ENCODE peak calls at places on chromosomes 16 and 17, in eight cellular contexts. One of them, this sample, is unnamed. For H3K4me1, the result is how much of the 10 kb centered on the place peaks cover.

GRCh38 chr16:80614908-80615696 is 74.3 kb downstream of the DYNLRB2 start:
- DNase-seq in effector memory CD4-positive, alpha-beta T cell: no peak
- DNase-seq in pancreas: no peak
- DNase-seq in cardiac muscle cell: peak
- DNase-seq in CD8-positive, alpha-beta T cell: no peak
- DNase-seq in lung: no peak
- DNase-seq in SK-N-SH: no peak
- DNase-seq in A549: peak
- DNase-seq in this sample: peak

GRCh38 chr16:20904507-20905079 is 4.0 kb downstream of the LYRM1 start:
- DNase-seq in lung: no peak
- DNase-seq in effector memory CD4-positive, alpha-beta T cell: no peak
- DNase-seq in A549: no peak
- DNase-seq in pancreas: peak
- DNase-seq in SK-N-SH: no peak
- DNase-seq in cardiac muscle cell: peak
- DNase-seq in CD8-positive, alpha-beta T cell: no peak
- DNase-seq in this sample: no peak

GRCh38 chr16:48531011-48531962 is 78.7 kb downstream of the N4BP1 start:
- DNase-seq in SK-N-SH: peak
- DNase-seq in cardiac muscle cell: peak
- DNase-seq in lung: no peak
- DNase-seq in pancreas: no peak
- DNase-seq in effector memory CD4-positive, alpha-beta T cell: no peak
- DNase-seq in CD8-positive, alpha-beta T cell: no peak
- DNase-seq in A549: no peak
- DNase-seq in this sample: peak

GRCh38 chr17:28151001-28151400 is 108.5 kb downstream of the NLK start:
- DNase-seq in effector memory CD4-positive, alpha-beta T cell: no peak
- DNase-seq in A549: no peak
- DNase-seq in lung: no peak
- DNase-seq in cardiac muscle cell: no peak
- DNase-seq in SK-N-SH: peak
- DNase-seq in CD8-positive, alpha-beta T cell: no peak
- DNase-seq in pancreas: no peak
- DNase-seq in this sample: no peak

GRCh38 chr17:1505586-1505985 is 10.8 kb downstream of the INPP5K start:
- DNase-seq in pancreas: no peak
- DNase-seq in CD8-positive, alpha-beta T cell: no peak
- DNase-seq in A549: no peak
- DNase-seq in lung: no peak
- DNase-seq in effector memory CD4-positive, alpha-beta T cell: no peak
- DNase-seq in cardiac muscle cell: no peak
- DNase-seq in SK-N-SH: no peak
- DNase-seq in this sample: no peak

GRCh38 chr16:24070851-24071250 is 185.3 kb upstream of the CACNG3 start:
- DNase-seq in lung: no peak
- DNase-seq in effector memory CD4-positive, alpha-beta T cell: no peak
- DNase-seq in pancreas: no peak
- DNase-seq in CD8-positive, alpha-beta T cell: no peak
- DNase-seq in SK-N-SH: peak
- DNase-seq in cardiac muscle cell: peak
- DNase-seq in A549: peak
- DNase-seq in this sample: peak

GRCh38 chr17:75404739-75405364 is 626 bp downstream of the GRB2 start:
- DNase-seq in SK-N-SH: peak
- DNase-seq in A549: peak
- DNase-seq in pancreas: peak
- DNase-seq in lung: peak
- DNase-seq in CD8-positive, alpha-beta T cell: peak
- DNase-seq in effector memory CD4-positive, alpha-beta T cell: peak
- DNase-seq in cardiac muscle cell: peak
- DNase-seq in this sample: peak

GRCh38 chr16:47920709-47921108 is 235.1 kb downstream of the ABCC12 start:
- DNase-seq in CD8-positive, alpha-beta T cell: no peak
- DNase-seq in pancreas: no peak
- DNase-seq in effector memory CD4-positive, alpha-beta T cell: no peak
- DNase-seq in lung: no peak
- DNase-seq in cardiac muscle cell: no peak
- DNase-seq in SK-N-SH: no peak
- DNase-seq in A549: peak
- DNase-seq in this sample: no peak

GRCh38 chr16:72099377-72099818 is 5.8 kb downstream of the DHX38 start:
- DNase-seq in CD8-positive, alpha-beta T cell: peak
- DNase-seq in A549: peak
- DNase-seq in SK-N-SH: peak
- DNase-seq in pancreas: no peak
- DNase-seq in effector memory CD4-positive, alpha-beta T cell: no peak
- DNase-seq in lung: peak
- DNase-seq in cardiac muscle cell: peak
- DNase-seq in this sample: peak

GRCh38 chr17:73594025-73594424 is 50.2 kb downstream of the SDK2 start:
- DNase-seq in A549: no peak
- DNase-seq in cardiac muscle cell: no peak
- DNase-seq in effector memory CD4-positive, alpha-beta T cell: no peak
- DNase-seq in CD8-positive, alpha-beta T cell: no peak
- DNase-seq in pancreas: no peak
- DNase-seq in SK-N-SH: no peak
- DNase-seq in lung: no peak
- DNase-seq in this sample: peak

GRCh38 chr17:73593249-73593965 is 50.8 kb downstream of the SDK2 start:
- DNase-seq in effector memory CD4-positive, alpha-beta T cell: no peak
- DNase-seq in lung: no peak
- DNase-seq in CD8-positive, alpha-beta T cell: no peak
- DNase-seq in SK-N-SH: no peak
- DNase-seq in pancreas: no peak
- DNase-seq in A549: no peak
- DNase-seq in cardiac muscle cell: no peak
- DNase-seq in this sample: no peak

GRCh38 chr17:73595068-73595865 is 49.0 kb downstream of the SDK2 start:
- DNase-seq in CD8-positive, alpha-beta T cell: no peak
- DNase-seq in A549: peak
- DNase-seq in effector memory CD4-positive, alpha-beta T cell: no peak
- DNase-seq in cardiac muscle cell: peak
- DNase-seq in SK-N-SH: peak
- DNase-seq in pancreas: no peak
- DNase-seq in lung: peak
- DNase-seq in this sample: peak

GRCh38 chr17:73595931-73596330 is 48.3 kb downstream of the SDK2 start:
- DNase-seq in cardiac muscle cell: no peak
- DNase-seq in SK-N-SH: no peak
- DNase-seq in CD8-positive, alpha-beta T cell: no peak
- DNase-seq in effector memory CD4-positive, alpha-beta T cell: no peak
- DNase-seq in pancreas: no peak
- DNase-seq in A549: no peak
- DNase-seq in lung: no peak
- DNase-seq in this sample: no peak

GRCh38 chr17:73594598-73594997 is 49.6 kb downstream of the SDK2 start:
- DNase-seq in A549: no peak
- DNase-seq in lung: no peak
- DNase-seq in pancreas: no peak
- DNase-seq in CD8-positive, alpha-beta T cell: no peak
- DNase-seq in effector memory CD4-positive, alpha-beta T cell: no peak
- DNase-seq in cardiac muscle cell: no peak
- DNase-seq in SK-N-SH: no peak
- DNase-seq in this sample: no peak
- H3K4me3 ChIP-seq in A549: no peak
- H3K4me3 ChIP-seq in lung: no peak
- H3K4me3 ChIP-seq in pancreas: no peak
- H3K4me3 ChIP-seq in CD8-positive, alpha-beta T cell: no peak
- H3K4me3 ChIP-seq in effector memory CD4-positive, alpha-beta T cell: no peak
- H3K4me3 ChIP-seq in cardiac muscle cell: no peak
- H3K4me3 ChIP-seq in SK-N-SH: no peak
- H3K4me3 ChIP-seq in this sample: no peak

GRCh38 chr16:14629919-14630619 is at the start of gene PARN:
- DNase-seq in lung: peak
- DNase-seq in A549: peak
- DNase-seq in effector memory CD4-positive, alpha-beta T cell: peak
- DNase-seq in pancreas: peak
- DNase-seq in SK-N-SH: peak
- DNase-seq in cardiac muscle cell: peak
- DNase-seq in CD8-positive, alpha-beta T cell: peak
- DNase-seq in this sample: peak

GRCh38 chr16:14627088-14627487 is 3.0 kb downstream of the PARN start:
- DNase-seq in SK-N-SH: no peak
- DNase-seq in lung: no peak
- DNase-seq in CD8-positive, alpha-beta T cell: no peak
- DNase-seq in pancreas: no peak
- DNase-seq in A549: no peak
- DNase-seq in effector memory CD4-positive, alpha-beta T cell: no peak
- DNase-seq in cardiac muscle cell: no peak
- DNase-seq in this sample: no peak

GRCh38 chr16:14628806-14629611 is 1.1 kb downstream of the PARN start:
- DNase-seq in A549: no peak
- DNase-seq in SK-N-SH: peak
- DNase-seq in cardiac muscle cell: peak
- DNase-seq in effector memory CD4-positive, alpha-beta T cell: no peak
- DNase-seq in pancreas: no peak
- DNase-seq in lung: no peak
- DNase-seq in CD8-positive, alpha-beta T cell: no peak
- DNase-seq in this sample: no peak

GRCh38 chr16:14632693-14633569 is at the start of gene BFAR:
- DNase-seq in pancreas: peak
- DNase-seq in CD8-positive, alpha-beta T cell: peak
- DNase-seq in A549: peak
- DNase-seq in effector memory CD4-positive, alpha-beta T cell: peak
- DNase-seq in SK-N-SH: peak
- DNase-seq in cardiac muscle cell: peak
- DNase-seq in lung: peak
- DNase-seq in this sample: peak

DNA sequence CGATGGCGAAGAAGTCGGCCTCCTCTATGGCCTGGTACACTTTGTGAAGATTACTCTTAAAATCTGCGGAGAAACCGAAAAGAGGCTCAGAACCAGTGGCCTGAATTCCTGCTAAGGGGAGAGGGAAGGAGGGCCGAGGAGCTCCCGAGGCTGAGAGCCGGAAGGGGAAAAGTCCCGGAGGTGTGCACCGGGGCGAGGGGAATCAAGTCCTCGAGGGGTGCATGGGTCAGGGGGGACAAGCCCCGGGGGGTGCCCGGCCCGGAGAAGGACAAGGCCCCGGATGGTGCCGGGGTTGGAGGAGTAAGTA is 495 bp downstream of the PARN start:
- DNase-seq in effector memory CD4-positive, alpha-beta T cell: peak
- DNase-seq in lung: no peak
- DNase-seq in SK-N-SH: no peak
- DNase-seq in cardiac muscle cell: no peak
- DNase-seq in A549: no peak
- DNase-seq in CD8-positive, alpha-beta T cell: no peak
- DNase-seq in pancreas: no peak
- DNase-seq in this sample: no peak
- H3K4me1 ChIP-seq in effector memory CD4-positive, alpha-beta T cell: under half
- H3K4me1 ChIP-seq in lung: under half
- H3K4me1 ChIP-seq in SK-N-SH: under half
- H3K4me1 ChIP-seq in cardiac muscle cell: under half
- H3K4me1 ChIP-seq in A549: under half
- H3K4me1 ChIP-seq in CD8-positive, alpha-beta T cell: under half
- H3K4me1 ChIP-seq in pancreas: under half
- H3K4me1 ChIP-seq in this sample: under half

GRCh38 chr17:9677411-9677810 is 32.1 kb downstream of the USP43 start:
- DNase-seq in pancreas: no peak
- DNase-seq in lung: no peak
- DNase-seq in cardiac muscle cell: no peak
- DNase-seq in SK-N-SH: no peak
- DNase-seq in CD8-positive, alpha-beta T cell: no peak
- DNase-seq in effector memory CD4-positive, alpha-beta T cell: no peak
- DNase-seq in A549: no peak
- DNase-seq in this sample: peak

GRCh38 chr17:9672691-9673090 is 27.4 kb downstream of the USP43 start:
- DNase-seq in lung: no peak
- DNase-seq in pancreas: no peak
- DNase-seq in A549: no peak
- DNase-seq in effector memory CD4-positive, alpha-beta T cell: no peak
- DNase-seq in cardiac muscle cell: no peak
- DNase-seq in CD8-positive, alpha-beta T cell: no peak
- DNase-seq in SK-N-SH: no peak
- DNase-seq in this sample: peak

GRCh38 chr17:9676084-9676483 is 30.8 kb downstream of the USP43 start:
- DNase-seq in CD8-positive, alpha-beta T cell: no peak
- DNase-seq in effector memory CD4-positive, alpha-beta T cell: no peak
- DNase-seq in pancreas: no peak
- DNase-seq in A549: no peak
- DNase-seq in lung: no peak
- DNase-seq in SK-N-SH: no peak
- DNase-seq in cardiac muscle cell: peak
- DNase-seq in this sample: peak

GRCh38 chr17:9676742-9677387 is 31.5 kb downstream of the USP43 start:
- DNase-seq in A549: peak
- DNase-seq in cardiac muscle cell: no peak
- DNase-seq in lung: no peak
- DNase-seq in pancreas: no peak
- DNase-seq in CD8-positive, alpha-beta T cell: no peak
- DNase-seq in effector memory CD4-positive, alpha-beta T cell: no peak
- DNase-seq in SK-N-SH: no peak
- DNase-seq in this sample: peak

GRCh38 chr17:9677932-9678331 is 32.6 kb downstream of the USP43 start:
- DNase-seq in pancreas: no peak
- DNase-seq in effector memory CD4-positive, alpha-beta T cell: no peak
- DNase-seq in CD8-positive, alpha-beta T cell: no peak
- DNase-seq in SK-N-SH: no peak
- DNase-seq in cardiac muscle cell: no peak
- DNase-seq in lung: no peak
- DNase-seq in A549: no peak
- DNase-seq in this sample: peak
- H3K27ac ChIP-seq in pancreas: no peak
- H3K27ac ChIP-seq in effector memory CD4-positive, alpha-beta T cell: no peak
- H3K27ac ChIP-seq in CD8-positive, alpha-beta T cell: no peak
- H3K27ac ChIP-seq in SK-N-SH: no peak
- H3K27ac ChIP-seq in cardiac muscle cell: no peak
- H3K27ac ChIP-seq in lung: no peak
- H3K27ac ChIP-seq in A549: no peak
- H3K27ac ChIP-seq in this sample: no peak

DNA sequence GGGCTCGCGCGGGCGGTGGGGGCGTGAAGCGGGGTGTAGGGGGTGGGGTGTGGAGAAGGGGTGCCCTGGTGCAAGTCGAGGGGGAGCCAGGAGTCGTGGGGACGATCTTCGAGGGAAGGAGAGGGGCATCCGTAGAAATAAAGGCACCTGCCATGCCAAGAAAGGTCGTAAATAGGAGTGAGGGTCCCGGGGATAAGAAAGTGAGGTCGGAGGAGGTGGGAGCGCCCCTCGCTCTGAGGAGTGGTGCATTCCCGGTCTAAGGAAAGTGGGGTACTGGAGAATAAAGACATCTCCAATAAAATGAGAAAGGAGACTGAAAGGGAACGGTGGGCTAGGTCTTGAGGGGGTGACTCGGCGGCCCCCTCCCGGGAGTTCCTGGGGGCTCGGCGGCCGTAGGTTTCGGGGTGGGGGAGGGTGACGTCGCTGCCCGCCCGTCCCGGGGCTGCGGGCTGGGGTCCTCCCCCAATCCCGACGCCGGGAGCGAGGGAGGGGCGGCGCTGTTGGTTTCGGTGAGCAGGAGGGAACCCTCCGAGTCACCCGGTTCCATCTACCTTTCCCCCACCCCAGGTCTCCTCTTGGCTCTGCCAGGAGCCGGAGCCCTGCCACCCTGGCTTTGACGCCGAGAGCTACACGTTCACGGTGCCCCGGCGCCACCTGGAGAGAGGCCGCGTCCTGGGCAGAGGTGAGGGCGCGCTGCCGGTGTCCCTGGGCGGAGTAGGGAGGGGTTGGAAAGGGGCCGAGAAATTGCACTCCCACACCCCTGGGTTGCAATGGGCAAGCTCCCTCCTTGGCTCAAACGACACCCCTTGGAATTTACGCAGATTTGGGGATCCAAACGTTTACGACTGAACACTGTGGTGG is 868 bp downstream of the CDH1 start:
- DNase-seq in cardiac muscle cell: no peak
- DNase-seq in SK-N-SH: peak
- DNase-seq in lung: peak
- DNase-seq in A549: peak
- DNase-seq in CD8-positive, alpha-beta T cell: no peak
- DNase-seq in effector memory CD4-positive, alpha-beta T cell: no peak
- DNase-seq in pancreas: peak
- DNase-seq in this sample: peak
- H3K4me3 ChIP-seq in cardiac muscle cell: peak
- H3K4me3 ChIP-seq in SK-N-SH: peak
- H3K4me3 ChIP-seq in lung: peak
- H3K4me3 ChIP-seq in A549: peak
- H3K4me3 ChIP-seq in CD8-positive, alpha-beta T cell: no peak
- H3K4me3 ChIP-seq in effector memory CD4-positive, alpha-beta T cell: peak
- H3K4me3 ChIP-seq in pancreas: peak
- H3K4me3 ChIP-seq in this sample: peak

This sample was measured in endodermal cell.